ENCODE peak calls at places on chromosomes 6 and 20, in six cellular contexts. J is activated T-cell treated with anti-CD3 and anti-CD28 coated beads, Interleukin-2, amount 50 U/mL, for 48 hours; R is stimulated activated effector memory CD8-positive, alpha-beta T cell treated with anti-CD3 and anti-CD28 coated beads, Interleukin-12 subunit alpha, Interleukin-12 subunit beta, amount 100 ng/mL, for 72 hours; A is endodermal cell; W is NCI-H1417; D is stimulated activated CD8-positive, alpha-beta memory T cell treated with anti-CD3 and anti-CD28 coated beads, Interleukin-2, amount 100 ng/mL, for 1 hour. L is an unnamed sample.

GRCh38 chr6:120230008-120230407 is 880.4 kb upstream of the MAN1A1 start:
- DNase-seq in J (no peak), R (no peak), A (peak), W (no peak), D (no peak), L (no peak)

GRCh38 chr20:25389858-25390537 is 637 bp downstream of the ABHD12 start:
- DNase-seq in J (peak), R (peak), A (peak), W (peak), D (no peak), L (no peak)

GRCh38 chr20:20712004-20712473 is 405 bp downstream of the RALGAPA2 start:
- DNase-seq in J (peak), R (no peak), A (no peak), W (peak), D (no peak), L (no peak)

GRCh38 chr20:36538026-36538764 is 3.1 kb upstream of the MYL9 start:
- DNase-seq in J (no peak), R (no peak), A (no peak), W (no peak), D (no peak), L (no peak)

GRCh38 chr6:90578894-90579549 is 7.8 kb downstream of the MAP3K7 start:
- DNase-seq in J (no peak), R (no peak), A (no peak), W (no peak), D (no peak), L (no peak)

GRCh38 chr20:22744341-22745193 is 160.2 kb upstream of the FOXA2 start:
- DNase-seq in J (no peak), R (no peak), A (no peak), W (no peak), D (no peak), L (no peak)

GRCh38 chr6:156778615-156779205 is 1.5 kb downstream of the ARID1B start:
- DNase-seq in J (peak), R (peak), A (peak), W (peak), D (peak), L (no peak)

GRCh38 chr20:4973330-4974097 is 27.8 kb downstream of the SLC23A2 start:
- DNase-seq in J (peak), R (peak), A (no peak), W (no peak), D (no peak), L (peak)

GRCh38 chr6:27863962-27864905 is 48.0 kb downstream of the OR2B2 start:
- DNase-seq in J (peak), R (peak), A (no peak), W (no peak), D (no peak), L (no peak)

GRCh38 chr6:90040931-90041330 is 146.7 kb downstream of the GJA10 start:
- DNase-seq in J (no peak), R (no peak), A (no peak), W (no peak), D (no peak), L (no peak)

GRCh38 chr20:62617711-62618483 is 24.4 kb upstream of the SLCO4A1 start:
- DNase-seq in J (peak), R (peak), A (no peak), W (no peak), D (no peak), L (no peak)

GRCh38 chr6:158471339-158471738 is 88.6 kb upstream of the TMEM181 start:
- DNase-seq in J (no peak), R (no peak), A (no peak), W (peak), D (no peak), L (no peak)

GRCh38 chr6:8888468-8888867 is 453.1 kb upstream of the SLC35B3 start:
- DNase-seq in J (no peak), R (no peak), A (no peak), W (no peak), D (no peak), L (no peak)